ENCODE peak calls at places on chromosomes 3 and 15, in seven cellular contexts. A is lower leg skin; W is coronary artery; R is mesothelial cell of epicardium; E is GM12865; X is CD8-positive, alpha-beta T cell; G is A549. M is an unnamed sample.

GRCh38 chr15:70833897-70834765 is 19.8 kb downstream of the LARP6 start:
- DNase-seq in A (peak), W (no peak), R (no peak), E (no peak), X (no peak), G (peak), M (no peak)

GRCh38 chr3:124351430-124352142 is 359.7 kb upstream of the ROPN1 start:
- DNase-seq in A (no peak), W (no peak), R (no peak), E (peak), X (no peak), G (peak), M (no peak)

GRCh38 chr15:81885135-81885534 is 160.7 kb downstream of the MEX3B start:
- DNase-seq in A (no peak), W (no peak), R (no peak), E (no peak), X (no peak), G (no peak), M (no peak)

GRCh38 chr3:57805674-57806073 is 49.6 kb downstream of the SLMAP start:
- DNase-seq in A (no peak), W (no peak), R (no peak), E (no peak), X (no peak), G (peak), M (no peak)

GRCh38 chr15:85763157-85763556 is 31.6 kb downstream of the KLHL25 start:
- DNase-seq in A (no peak), W (no peak), R (no peak), E (no peak), X (no peak), G (no peak), M (no peak)

GRCh38 chr3:11582123-11582968 is 61.4 kb downstream of the VGLL4 start:
- DNase-seq in A (peak), W (peak), R (no peak), E (no peak), X (no peak), G (no peak), M (no peak)

GRCh38 chr15:42784705-42785104 is 47.8 kb upstream of the CDAN1 start:
- DNase-seq in A (no peak), W (no peak), R (no peak), E (no peak), X (no peak), G (no peak), M (no peak)

GRCh38 chr3:14540821-14541385 is 761 bp upstream of the GRIP2 start:
- DNase-seq in A (no peak), W (no peak), R (no peak), E (no peak), X (no peak), G (no peak), M (no peak)

GRCh38 chr3:110650752-110651151 is 420.9 kb upstream of the NECTIN3 start:
- DNase-seq in A (no peak), W (no peak), R (no peak), E (no peak), X (no peak), G (no peak), M (no peak)

GRCh38 chr3:42651248-42652091 is 2.0 kb upstream of the ZBTB47 start:
- DNase-seq in A (no peak), W (peak), R (no peak), E (no peak), X (no peak), G (no peak), M (no peak)

GRCh38 chr3:117512975-117513374 is 803.4 kb downstream of the TUSC7 start:
- DNase-seq in A (no peak), W (no peak), R (no peak), E (no peak), X (no peak), G (no peak), M (no peak)

GRCh38 chr3:71710906-71711494 is 14.2 kb downstream of the EIF4E3 start:
- DNase-seq in A (no peak), W (no peak), R (no peak), E (peak), X (no peak), G (peak), M (no peak)

GRCh38 chr15:40339621-40339945 is 1.2 kb downstream of the CCDC9B start:
- DNase-seq in A (no peak), W (no peak), R (no peak), E (no peak), X (no peak), G (no peak), M (no peak)

GRCh38 chr3:159380891-159381290 is 579.0 kb downstream of the MFSD1 start:
- DNase-seq in A (no peak), W (no peak), R (no peak), E (no peak), X (no peak), G (no peak), M (no peak)

GRCh38 chr3:100471436-100471835 is 21.0 kb upstream of the TMEM45A start:
- DNase-seq in A (no peak), W (no peak), R (no peak), E (no peak), X (no peak), G (no peak), M (no peak)

GRCh38 chr15:64521726-64522164 is 61.4 kb downstream of the ZNF609 start:
- DNase-seq in A (no peak), W (no peak), R (no peak), E (no peak), X (no peak), G (peak), M (no peak)

GRCh38 chr3:88059380-88060160 is 515 bp downstream of the ZNF654 start:
- DNase-seq in A (peak), W (peak), R (no peak), E (no peak), X (no peak), G (peak), M (no peak)

GRCh38 chr3:151852074-151852811 is 21.2 kb upstream of the SUCNR1 start:
- DNase-seq in A (no peak), W (no peak), R (no peak), E (no peak), X (no peak), G (no peak), M (no peak)

GRCh38 chr15:26421065-26421464 is 351.8 kb downstream of the GABRB3 start:
- DNase-seq in A (no peak), W (no peak), R (no peak), E (no peak), X (no peak), G (no peak), M (no peak)

GRCh38 chr3:194034556-194035336 is 101.2 kb upstream of the HES1 start:
- DNase-seq in A (no peak), W (peak), R (no peak), E (no peak), X (no peak), G (no peak), M (no peak)

GRCh38 chr15:62835351-62835750 is 207.2 kb upstream of the TPM1 start:
- DNase-seq in A (no peak), W (no peak), R (no peak), E (no peak), X (no peak), G (no peak), M (no peak)

GRCh38 chr15:43440721-43441281 is 52.2 kb downstream of the TP53BP1 start:
- DNase-seq in A (no peak), W (no peak), R (no peak), E (peak), X (no peak), G (peak), M (no peak)

GRCh38 chr15:90680371-90680935 is 36.7 kb upstream of the BLM start:
- DNase-seq in A (no peak), W (no peak), R (no peak), E (no peak), X (no peak), G (no peak), M (no peak)

GRCh38 chr3:86990734-86991481 is at the start of gene VGLL3:
- DNase-seq in A (peak), W (peak), R (peak), E (no peak), X (no peak), G (peak), M (peak)

GRCh38 chr3:120155108-120155507 is 60.9 kb upstream of the GSK3B start:
- DNase-seq in A (no peak), W (no peak), R (no peak), E (no peak), X (no peak), G (no peak), M (no peak)

GRCh38 chr3:69855436-69856162 is 116.3 kb downstream of the MITF start:
- DNase-seq in A (no peak), W (no peak), R (no peak), E (no peak), X (no peak), G (no peak), M (no peak)

GRCh38 chr3:183930069-183930468 is 45.4 kb upstream of the PARL start:
- DNase-seq in A (no peak), W (no peak), R (no peak), E (no peak), X (no peak), G (no peak), M (no peak)

GRCh38 chr15:37136666-37137065 is 36.3 kb upstream of the MEIS2 start:
- DNase-seq in A (no peak), W (no peak), R (no peak), E (no peak), X (no peak), G (no peak), M (no peak)

GRCh38 chr3:161323926-161324621 is 47.2 kb downstream of the SPTSSB start:
- DNase-seq in A (no peak), W (no peak), R (no peak), E (no peak), X (no peak), G (no peak), M (no peak)

GRCh38 chr3:166582231-166582630 is 745.0 kb upstream of the BCHE start:
- DNase-seq in A (no peak), W (no peak), R (no peak), E (no peak), X (no peak), G (no peak), M (no peak)

GRCh38 chr15:69413822-69414701 is at the start of gene KIF23:
- DNase-seq in A (peak), W (peak), R (peak), E (peak), X (peak), G (peak), M (peak)

GRCh38 chr3:187242435-187242834 is 45.1 kb downstream of the RTP1 start:
- DNase-seq in A (no peak), W (no peak), R (no peak), E (no peak), X (no peak), G (no peak), M (no peak)

GRCh38 chr3:16362781-16363180 is 97.8 kb downstream of the OXNAD1 start:
- DNase-seq in A (no peak), W (no peak), R (no peak), E (no peak), X (no peak), G (no peak), M (no peak)

GRCh38 chr3:186529204-186529999 is 14.8 kb downstream of the CRYGS start:
- DNase-seq in A (no peak), W (no peak), R (no peak), E (no peak), X (no peak), G (no peak), M (no peak)

GRCh38 chr3:36837089-36837488 is 72.7 kb upstream of the DCLK3 start:
- DNase-seq in A (no peak), W (no peak), R (no peak), E (no peak), X (no peak), G (no peak), M (no peak)

GRCh38 chr3:125916376-125916978 is 52.5 kb upstream of the ROPN1B start:
- DNase-seq in A (peak), W (peak), R (peak), E (peak), X (peak), G (peak), M (peak)
- TF ChIP-seq CTCF in A (no peak), W (no peak), R (no peak), E (peak), X (peak), G (no peak), M (peak)

DNA sequence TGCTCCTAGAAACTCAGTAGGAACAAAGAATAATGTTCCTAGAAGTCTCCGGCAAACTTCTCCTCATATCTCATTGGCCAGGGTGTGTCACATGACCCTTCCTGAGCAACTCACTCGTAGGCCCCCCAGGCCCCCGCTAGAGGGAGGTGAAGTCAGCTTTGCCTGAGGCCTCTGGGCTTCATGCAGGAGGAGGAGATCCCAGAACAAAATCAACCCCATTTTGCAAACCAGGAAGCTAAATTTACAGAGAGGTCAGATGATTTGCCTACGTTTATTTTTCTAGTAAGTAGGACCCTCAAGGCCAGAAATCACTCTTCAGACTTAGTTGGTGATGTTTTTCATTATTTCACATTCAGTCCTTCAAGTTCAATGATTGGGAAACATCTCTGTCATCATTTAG is 99.1 kb downstream of the SSR3 start:
- DNase-seq in A (no peak), W (no peak), R (no peak), E (peak), X (no peak), G (no peak), M (no peak)
- TF ChIP-seq CTCF in A (no peak), W (no peak), R (peak), E (no peak), X (no peak), G (no peak), M (no peak)

GRCh38 chr3:44418549-44418948 is 58.9 kb downstream of the ZNF445 start:
- DNase-seq in A (no peak), W (peak), R (no peak), E (no peak), X (no peak), G (no peak), M (no peak)
- TF ChIP-seq CTCF in A (no peak), W (no peak), R (peak), E (peak), X (no peak), G (no peak), M (peak)

GRCh38 chr15:45225506-45226273 is 26.3 kb upstream of the SLC28A2 start:
- DNase-seq in A (no peak), W (no peak), R (no peak), E (no peak), X (no peak), G (no peak), M (no peak)

GRCh38 chr15:45221053-45221599 is 30.9 kb upstream of the SLC28A2 start:
- DNase-seq in A (no peak), W (no peak), R (no peak), E (no peak), X (no peak), G (no peak), M (no peak)

GRCh38 chr15:45224596-45225217 is 27.3 kb upstream of the SLC28A2 start:
- DNase-seq in A (no peak), W (no peak), R (no peak), E (no peak), X (no peak), G (no peak), M (no peak)

DNA sequence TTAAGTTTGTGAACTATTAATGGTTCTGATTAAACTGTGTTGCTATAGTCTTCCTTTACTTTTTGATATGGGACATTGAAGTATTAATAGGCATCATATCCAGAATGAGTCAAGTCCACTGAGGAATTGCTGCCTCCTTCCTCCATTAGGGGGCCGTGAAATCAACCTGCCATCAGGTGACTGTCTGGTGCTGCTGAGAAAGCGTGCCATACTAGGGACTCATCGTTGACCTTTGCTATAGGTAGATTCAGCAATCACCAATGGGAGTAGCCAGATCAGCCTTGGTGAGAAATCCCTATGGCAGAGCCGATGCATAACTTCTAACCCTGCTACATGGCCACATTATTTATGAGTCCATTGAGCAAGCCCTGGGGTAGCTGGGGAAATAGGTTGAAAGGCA is 30.1 kb upstream of the SLC28A2 start:
- DNase-seq in A (no peak), W (no peak), R (no peak), E (no peak), X (no peak), G (no peak), M (no peak)
- TF ChIP-seq CTCF in A (no peak), W (no peak), R (no peak), E (no peak), X (no peak), G (no peak), M (no peak)

DNA sequence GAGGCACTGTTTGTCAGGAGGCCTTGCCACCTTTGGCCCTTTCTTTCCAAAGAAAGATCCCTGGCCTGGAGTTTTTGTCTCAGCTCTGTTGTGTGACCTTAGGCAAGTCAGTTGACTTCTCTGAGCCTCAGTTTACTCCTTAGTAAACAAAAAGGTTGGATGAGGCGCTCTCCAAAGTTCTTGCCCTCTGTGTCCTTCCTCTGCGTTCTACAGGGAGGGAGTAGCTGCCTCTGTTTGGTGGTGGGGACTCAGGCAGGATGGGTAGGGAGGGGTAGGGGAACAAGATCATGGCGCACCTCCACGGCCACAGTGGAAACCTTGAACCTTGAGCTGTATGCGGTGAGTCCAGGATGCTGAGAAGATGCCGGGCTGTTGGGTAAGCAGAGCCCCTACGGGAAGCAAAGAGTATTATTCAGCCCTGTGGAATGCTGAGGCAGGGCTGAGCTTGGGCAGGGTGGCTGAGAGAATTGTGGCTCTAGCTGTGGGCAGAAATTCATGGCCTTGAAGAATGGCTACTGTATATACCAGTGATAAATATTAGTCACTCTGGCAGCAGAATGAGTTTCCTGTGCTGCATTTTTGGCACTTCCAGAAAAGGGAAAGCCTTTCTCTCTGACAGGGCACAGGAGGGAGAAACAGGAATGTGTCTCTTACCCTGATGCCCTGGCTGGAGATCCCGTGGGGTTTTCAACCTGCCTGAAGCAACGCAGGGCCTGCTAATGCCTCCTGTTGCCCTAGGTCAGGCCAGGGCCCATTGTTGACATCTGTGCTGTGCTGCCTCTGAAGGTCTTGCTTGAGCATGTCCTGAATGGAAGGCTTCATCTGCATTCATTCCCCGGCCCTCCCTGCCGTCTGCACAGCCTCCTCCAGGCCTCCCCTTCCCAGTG is 39.9 kb downstream of the SMAD3 start:
- DNase-seq in A (no peak), W (peak), R (no peak), E (no peak), X (no peak), G (peak), M (no peak)
- TF ChIP-seq CTCF in A (no peak), W (no peak), R (no peak), E (no peak), X (no peak), G (no peak), M (no peak)

GRCh38 chr3:98991393-98991792 is 89.9 kb upstream of the DCBLD2 start:
- DNase-seq in A (no peak), W (no peak), R (no peak), E (no peak), X (no peak), G (no peak), M (no peak)
- TF ChIP-seq CTCF in A (no peak), W (no peak), R (no peak), E (peak), X (no peak), G (peak), M (no peak)